ENCODE peak calls at places on chromosomes 2 and 18, in four cellular contexts. Q, A, R and H are unnamed samples.

GRCh38 chr18:8609711-8610441 is 639 bp downstream of the RAB12 start:
- DNase-seq in A (peak; percentile 65), Q (no peak), R (peak; percentile 15), H (no peak)

GRCh38 chr2:39723946-39724827 is 54.9 kb downstream of the THUMPD2 start:
- DNase-seq in A (no peak), R (no peak), Q (no peak), H (no peak)

GRCh38 chr2:20165677-20166509 is 59.0 kb downstream of the SDC1 start:
- DNase-seq in Q (no peak), R (no peak), A (no peak), H (no peak)

GRCh38 chr2:206614825-206615224 is 27.5 kb upstream of the FAM237A start:
- DNase-seq in R (no peak), Q (peak; percentile 34), A (no peak), H (no peak)

GRCh38 chr18:32472841-32473240 is 2.2 kb upstream of the GAREM1 start:
- DNase-seq in Q (no peak), R (no peak), A (no peak), H (no peak)

GRCh38 chr2:200702646-200703118 is 109.0 kb upstream of the BZW1 start:
- DNase-seq in R (no peak), Q (no peak), A (no peak), H (no peak)

GRCh38 chr18:79405019-79405780 is 9.5 kb downstream of the NFATC1 start:
- DNase-seq in Q (no peak), A (no peak), R (no peak), H (no peak)

GRCh38 chr18:27413495-27414401 is 228.6 kb upstream of the CHST9 start:
- DNase-seq in Q (no peak), R (no peak), A (no peak), H (no peak)

GRCh38 chr2:133885847-133886246 is 317.6 kb upstream of the NCKAP5 start:
- DNase-seq in Q (no peak), R (no peak), A (no peak), H (peak; percentile 64)

GRCh38 chr2:60365556-60365955 is 187.9 kb downstream of the BCL11A start:
- DNase-seq in Q (no peak), A (no peak), R (no peak), H (no peak)

GRCh38 chr2:637406-637776 is 39.8 kb downstream of the TMEM18 start:
- DNase-seq in A (no peak), Q (no peak), R (no peak), H (peak; percentile 79)

GRCh38 chr2:222269132-222269531 is 29.7 kb downstream of the PAX3 start:
- DNase-seq in Q (no peak), A (no peak), R (no peak), H (no peak)

GRCh38 chr2:158665536-158666302 is 129.4 kb upstream of the DAPL1 start:
- DNase-seq in Q (no peak), R (no peak), A (peak; percentile 49), H (no peak)

GRCh38 chr2:109200616-109201464 is 71.8 kb downstream of the SH3RF3 start:
- DNase-seq in Q (no peak), R (no peak), A (no peak), H (no peak)

GRCh38 chr18:37563810-37564511 is 1.6 kb downstream of the CELF4 start:
- DNase-seq in A (peak; percentile 56), Q (no peak), R (no peak), H (no peak)

GRCh38 chr18:770583-770961 is 41.5 kb downstream of the YES1 start:
- DNase-seq in R (no peak), Q (no peak), A (no peak), H (no peak)

GRCh38 chr2:183519371-183520056 is 395.3 kb downstream of the NUP35 start:
- DNase-seq in R (no peak), Q (no peak), A (no peak), H (no peak)

GRCh38 chr2:238573065-238573778 is 146.5 kb downstream of the ASB1 start:
- DNase-seq in R (no peak), A (peak; percentile 70), Q (peak; percentile 74), H (no peak)

GRCh38 chr2:31319391-31320175 is 85.6 kb downstream of the EHD3 start:
- DNase-seq in A (no peak), R (peak; percentile 51), Q (no peak), H (no peak)

GRCh38 chr2:31429759-31430438 is 15.4 kb upstream of the XDH start:
- DNase-seq in R (peak; percentile 11), Q (no peak), A (no peak), H (peak; percentile 53)

GRCh38 chr2:120394764-120395163 is 48.8 kb downstream of the INHBB start:
- DNase-seq in A (no peak), R (no peak), Q (no peak), H (no peak)

GRCh38 chr2:239765076-239765845 is 259.9 kb downstream of the NDUFA10 start:
- DNase-seq in Q (no peak), A (no peak), R (no peak), H (no peak)

GRCh38 chr18:44803019-44803650 is 122.4 kb downstream of the SETBP1 start:
- DNase-seq in Q (no peak), A (no peak), R (peak; percentile 86), H (no peak)
- TF ChIP-seq EP300 in Q (no peak), A (no peak), R (peak; percentile 97), H (peak; percentile 94)

DNA sequence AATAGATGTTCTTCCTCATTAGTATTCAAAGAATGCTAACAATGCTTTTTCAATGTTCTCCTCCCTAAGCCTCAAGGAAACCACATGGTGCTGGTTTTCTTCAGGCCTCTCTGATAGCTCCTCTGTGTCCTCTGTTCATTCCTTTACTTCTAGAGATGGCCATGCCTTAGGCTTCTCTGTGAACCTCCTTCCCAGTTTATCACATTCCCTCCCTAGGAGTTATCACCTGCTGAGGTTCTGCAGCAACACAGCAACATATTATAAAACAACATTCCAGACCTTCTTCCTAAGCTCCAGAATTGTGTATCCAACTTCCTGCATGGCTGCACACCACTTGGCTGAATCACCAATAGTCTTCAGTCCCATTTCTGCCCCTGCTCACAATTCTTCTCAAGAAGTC is 325.5 kb downstream of the IRS1 start:
- DNase-seq in R (no peak), Q (no peak), A (no peak), H (no peak)
- H3K27ac ChIP-seq in R (no peak overlapping the region), Q (no peak overlapping the region), A (no peak overlapping the region), H (no peak overlapping the region)

GRCh38 chr18:75231053-75231406 is 20.4 kb downstream of the TSHZ1 start:
- DNase-seq in R (no peak), A (no peak), Q (no peak), H (no peak)
- TF ChIP-seq CTCF in R (no peak), A (no peak), Q (no peak), H (no peak)

GRCh38 chr2:21413082-21413481 is 289.3 kb downstream of the TDRD15 start:
- DNase-seq in Q (no peak), R (no peak), A (no peak), H (peak; percentile 90)
- TF ChIP-seq EP300 in Q (no peak), R (no peak), A (no peak), H (no peak)